ENCODE peak calls at places on chromosomes 6 and 20, in four cellular contexts. B, Q, C and I are unnamed samples.
A peak's percentile ranks its signal among the peaks of the same experiment; 100 is the strongest.

GRCh38 chr6:36197739-36198221 is 1.2 kb downstream of the BRPF3 start:
- DNase-seq in Q (no peak), C (peak; percentile 17), B (no peak), I (no peak)

GRCh38 chr6:69791065-69791471 is 5.7 kb downstream of the LMBRD1 start:
- DNase-seq in Q (no peak), C (peak; percentile 10), B (no peak), I (peak; percentile 45)

GRCh38 chr20:59988141-59988540 is 29.9 kb downstream of the CDH26 start:
- DNase-seq in C (peak; percentile 57), Q (peak; percentile 73), B (no peak), I (peak; percentile 63)

GRCh38 chr20:528923-529594 is 14.5 kb downstream of the CSNK2A1 start:
- DNase-seq in Q (no peak), C (no peak), B (no peak), I (peak; percentile 91)

GRCh38 chr6:17258763-17259162 is 22.4 kb upstream of the RBM24 start:
- DNase-seq in B (no peak), Q (no peak), C (no peak), I (no peak)

GRCh38 chr6:118722820-118723526 is 71.6 kb upstream of the CEP85L start:
- DNase-seq in Q (no peak), C (no peak), B (no peak), I (no peak)

GRCh38 chr6:6972456-6972855 is 135.3 kb upstream of the RREB1 start:
- DNase-seq in C (no peak), B (no peak), Q (no peak), I (peak; percentile 25)

GRCh38 chr6:125904871-125905270 is 51.7 kb upstream of the HINT3 start:
- DNase-seq in Q (no peak), C (no peak), B (no peak), I (peak; percentile 91)

GRCh38 chr6:73984851-73985250 is 288.8 kb downstream of the CD109 start:
- DNase-seq in C (no peak), Q (no peak), B (no peak), I (no peak)

GRCh38 chr6:49551126-49551865 is 828 bp downstream of the C6orf141 start:
- DNase-seq in Q (peak; percentile 34), C (peak; percentile 45), B (peak; percentile 90), I (no peak)

GRCh38 chr20:43043887-43044286 is 145.8 kb downstream of the PTPRT start:
- DNase-seq in B (peak; percentile 36), Q (no peak), C (peak; percentile 9), I (no peak)

GRCh38 chr6:42226251-42227143 is 8.8 kb upstream of the MRPS10 start:
- DNase-seq in B (no peak), C (no peak), Q (no peak), I (peak; percentile 88)

GRCh38 chr6:42519779-42520178 is 44.0 kb upstream of the UBR2 start:
- DNase-seq in Q (no peak), B (no peak), C (no peak), I (no peak)

GRCh38 chr6:40807484-40807883 is 220.3 kb upstream of the LRFN2 start:
- DNase-seq in B (no peak), Q (no peak), C (no peak), I (peak; percentile 43)

GRCh38 chr6:142478117-142478516 is 176.3 kb downstream of the ADGRG6 start:
- DNase-seq in Q (no peak), B (no peak), C (no peak), I (no peak)

GRCh38 chr6:17851001-17851719 is 136.3 kb downstream of the KIF13A start:
- DNase-seq in B (no peak), Q (no peak), C (no peak), I (no peak)

GRCh38 chr6:48535569-48535968 is 424.6 kb upstream of the PTCHD4 start:
- DNase-seq in Q (no peak), B (peak; percentile 10), C (no peak), I (peak; percentile 86)

GRCh38 chr20:61881416-61881815 is 184.3 kb downstream of the TAF4 start:
- DNase-seq in C (no peak), Q (no peak), B (no peak), I (no peak)

GRCh38 chr6:107237992-107238660 is 122.8 kb upstream of the BEND3 start:
- DNase-seq in B (no peak), Q (no peak), C (no peak), I (no peak)

GRCh38 chr6:2387445-2387844 is 142.0 kb upstream of the GMDS start:
- DNase-seq in C (no peak), Q (no peak), B (no peak), I (no peak)

GRCh38 chr6:139699335-139699734 is 324.9 kb upstream of the CITED2 start:
- DNase-seq in Q (no peak), C (no peak), B (no peak), I (no peak)

GRCh38 chr6:95599691-95600090 is 22.4 kb downstream of the MANEA start:
- DNase-seq in C (no peak), B (no peak), Q (no peak), I (no peak)

GRCh38 chr20:33091147-33091546 is 11.7 kb downstream of the BPIFB4 start:
- DNase-seq in C (no peak), B (no peak), Q (no peak), I (no peak)

GRCh38 chr6:92779758-92780157 is 639.6 kb downstream of the EPHA7 start:
- DNase-seq in C (peak; percentile 52), B (no peak), Q (peak; percentile 36), I (peak; percentile 56)

GRCh38 chr6:100202417-100203194 is 208.6 kb upstream of the MCHR2 start:
- DNase-seq in Q (no peak), C (no peak), B (no peak), I (peak; percentile 87)

GRCh38 chr6:53257533-53257932 is 91.2 kb downstream of the ELOVL5 start:
- DNase-seq in C (no peak), B (no peak), Q (no peak), I (no peak)

GRCh38 chr20:20037960-20038359 is 14.3 kb downstream of the CRNKL1 start:
- DNase-seq in B (no peak), Q (no peak), C (no peak), I (peak; percentile 31)

GRCh38 chr6:124800222-124800621 is 162.0 kb upstream of the RNF217 start:
- DNase-seq in C (no peak), B (peak; percentile 7), Q (no peak), I (no peak)

GRCh38 chr6:138240476-138241245 is 22.4 kb upstream of the PBOV1 start:
- DNase-seq in C (no peak), B (no peak), Q (no peak), I (no peak)

GRCh38 chr20:62370115-62370806 is 3.1 kb upstream of the LAMA5 start:
- DNase-seq in C (no peak), B (no peak), Q (peak; percentile 72), I (no peak)

GRCh38 chr6:30882764-30883475 is 1.4 kb upstream of the DDR1 start:
- DNase-seq in C (peak; percentile 94), B (peak; percentile 82), Q (peak; percentile 77), I (no peak)

GRCh38 chr6:3190056-3190455 is 32.7 kb upstream of the TUBB2A start:
- DNase-seq in B (no peak), Q (no peak), C (no peak), I (no peak)

GRCh38 chr6:17269840-17270239 is 11.3 kb upstream of the RBM24 start:
- DNase-seq in C (no peak), B (no peak), Q (no peak), I (no peak)

GRCh38 chr6:82067021-82067420 is 180.5 kb downstream of the IBTK start:
- DNase-seq in C (no peak), Q (no peak), B (no peak), I (no peak)

GRCh38 chr6:84753173-84753572 is 11.2 kb downstream of the TBX18 start:
- DNase-seq in Q (no peak), C (no peak), B (no peak), I (no peak)

GRCh38 chr6:13432526-13433218 is 54.7 kb downstream of the GFOD1 start:
- DNase-seq in Q (no peak), B (no peak), C (no peak), I (no peak)

GRCh38 chr20:433300-433975 is 25.3 kb downstream of the RBCK1 start:
- DNase-seq in Q (no peak), C (no peak), B (no peak), I (peak; percentile 23)

GRCh38 chr20:62938105-62938888 is at the start of gene GID8:
- DNase-seq in Q (no peak), C (peak; percentile 59), B (peak; percentile 81), I (no peak)

GRCh38 chr6:28280595-28281287 is 631 bp upstream of the PGBD1 start:
- DNase-seq in C (no peak), B (no peak), Q (no peak), I (no peak)
- H3K4me3 ChIP-seq in C (no peak overlapping the region), B (peak overlapping the region; percentile 88), Q (peak overlapping the region; percentile 47), I (peak overlapping the region; percentile 68)

DNA sequence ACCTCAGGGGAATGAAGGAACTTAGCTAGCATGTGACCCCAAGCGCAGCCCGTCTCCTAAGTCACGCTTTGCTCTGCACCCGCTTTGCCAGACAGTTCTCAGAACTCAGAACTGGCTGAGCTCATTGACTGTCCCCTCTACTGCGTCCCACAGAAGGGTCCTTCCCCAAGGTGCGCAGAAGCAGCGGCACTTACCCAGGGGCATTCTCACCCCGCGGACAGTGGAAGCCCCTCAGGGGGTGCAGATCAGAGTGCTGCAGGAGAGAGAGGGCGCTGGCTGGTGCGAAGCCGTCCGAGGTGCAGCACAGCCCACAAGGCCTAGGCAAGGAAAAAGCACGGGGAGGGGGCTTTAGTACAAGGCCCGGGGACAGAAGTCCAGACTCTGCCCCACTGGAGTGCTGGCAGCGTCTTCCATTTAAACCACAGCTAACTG is 802 bp downstream of the SNHG17 start:
- DNase-seq in Q (peak; percentile 51), C (peak; percentile 26), B (peak; percentile 42), I (no peak)
- H3K36me3 ChIP-seq in Q (peaks cover 47% of the 10 kb centered on the region), C (peaks cover 21% of the 10 kb centered on the region), B (no peaks in the 10 kb centered on the region), I (no peaks in the 10 kb centered on the region)

DNA sequence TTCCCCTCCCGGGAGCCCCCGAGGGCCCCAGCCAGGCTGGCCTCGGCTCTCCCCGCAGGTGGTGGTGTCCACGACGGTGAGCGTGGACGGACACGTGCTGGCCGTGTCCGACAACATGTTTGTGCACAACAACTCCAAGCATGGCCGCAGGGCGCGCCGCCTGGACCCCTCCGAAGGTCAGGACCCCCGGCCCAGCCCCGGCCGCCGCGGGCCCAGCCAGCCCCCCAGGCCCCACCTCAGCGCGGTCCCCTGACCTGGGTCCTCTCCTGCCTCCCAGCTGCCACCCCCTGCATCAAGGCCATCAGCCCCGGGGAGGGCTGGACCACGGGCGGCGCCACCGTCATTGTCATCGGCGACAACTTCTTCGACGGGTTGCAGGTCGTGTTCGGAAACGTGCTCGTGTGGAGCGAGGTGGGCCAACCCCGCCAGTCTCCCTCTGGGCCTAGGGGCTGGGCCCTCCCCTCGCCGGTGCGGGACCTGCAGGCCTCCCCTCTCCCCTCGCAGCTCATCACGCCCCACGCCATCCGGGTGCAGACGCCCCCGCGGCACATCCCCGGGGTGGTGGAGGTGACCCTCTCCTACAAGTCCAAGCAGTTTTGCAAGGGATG is 51.0 kb downstream of the CPXM1 start:
- DNase-seq in B (no peak), Q (no peak), C (no peak), I (no peak)
- H3K27me3 ChIP-seq in B (peaks cover 100% of the 10 kb centered on the region), Q (peaks cover 12% of the 10 kb centered on the region), C (peaks cover 7% of the 10 kb centered on the region), I (peaks cover 69% of the 10 kb centered on the region)

GRCh38 chr6:34468378-34468892 is 2.6 kb downstream of the PACSIN1 start:
- DNase-seq in C (no peak), B (no peak), Q (no peak), I (no peak)

GRCh38 chr6:34466242-34467185 is 638 bp downstream of the PACSIN1 start:
- DNase-seq in Q (no peak), C (peak; percentile 11), B (no peak), I (no peak)

GRCh38 chr6:34463299-34463698 is 2.6 kb upstream of the PACSIN1 start:
- DNase-seq in B (no peak), Q (no peak), C (no peak), I (no peak)

GRCh38 chr6:34463849-34464248 is 2.0 kb upstream of the PACSIN1 start:
- DNase-seq in B (no peak), C (no peak), Q (no peak), I (no peak)

GRCh38 chr6:34465551-34466241 is at the start of gene PACSIN1:
- DNase-seq in C (peak; percentile 65), B (peak; percentile 86), Q (no peak), I (no peak)
- H3K4me3 ChIP-seq in C (peak within 1 kb of the TSS; percentile 46), B (peak within 1 kb of the TSS; percentile 62), Q (peak within 1 kb of the TSS; percentile 11), I (peak within 1 kb of the TSS; percentile 30)